ENCODE peak calls at places on chromosomes 16 and 17, in ten cellular contexts. I is psoas muscle; Z is IMR-90; D is tibial nerve; F is A549; P is spleen; O is CD4-positive, alpha-beta T cell; W is BE2C; S is Caco-2; T is heart right ventricle. H is an unnamed sample.
A peak's percentile ranks its signal among the peaks of the same experiment; 100 is the strongest.

GRCh38 chr16:85652431-85653221 is 36.1 kb downstream of the GINS2 start:
- DNase-seq in Z (peak; percentile 38), O (no peak), S (no peak), D (no peak), T (no peak), F (peak; percentile 25), P (no peak), I (peak; percentile 88), W (peak; percentile 84), H (no peak)

GRCh38 chr16:47142469-47143328 is 1.0 kb downstream of the NETO2 start:
- DNase-seq in W (peak; percentile 49), D (no peak), I (peak; percentile 64), O (peak; percentile 9), T (peak; percentile 11), Z (peak; percentile 44), S (no peak), P (peak; percentile 84), F (peak; percentile 25), H (no peak)

GRCh38 chr17:33981713-33982601 is 273.1 kb upstream of the CCL2 start:
- DNase-seq in T (no peak), I (no peak), F (no peak), S (no peak), O (no peak), D (no peak), Z (no peak), W (peak; percentile 55), P (no peak), H (no peak)

GRCh38 chr16:2752850-2753522 is 548 bp downstream of the SRRM2 start:
- DNase-seq in S (peak; percentile 85), W (peak; percentile 90), D (peak; percentile 63), P (no peak), F (peak; percentile 81), I (peak; percentile 95), Z (peak; percentile 77), T (peak; percentile 86), O (peak; percentile 51), H (peak; percentile 87)

GRCh38 chr17:77675411-77675810 is 283.1 kb upstream of the TNRC6C start:
- DNase-seq in W (no peak), P (peak; percentile 38), I (no peak), O (no peak), Z (no peak), F (no peak), D (no peak), S (no peak), T (no peak), H (no peak)

GRCh38 chr17:21275579-21276339 is 8.8 kb upstream of the MAP2K3 start:
- DNase-seq in F (peak; percentile 98), P (peak; percentile 100), I (peak; percentile 97), S (peak; percentile 92), D (peak; percentile 88), W (peak; percentile 90), O (peak; percentile 94), T (peak; percentile 94), Z (peak; percentile 64), H (peak; percentile 95)

GRCh38 chr17:71709271-71709670 is 411.5 kb upstream of the SOX9 start:
- DNase-seq in Z (peak; percentile 22), S (no peak), T (no peak), D (no peak), W (no peak), I (no peak), P (no peak), O (no peak), F (no peak), H (no peak)

GRCh38 chr17:79800325-79801155 is 3.7 kb upstream of the CBX8 start:
- DNase-seq in O (no peak), T (no peak), F (no peak), P (no peak), Z (peak; percentile 39), S (peak; percentile 65), I (no peak), D (no peak), W (peak; percentile 52), H (no peak)

GRCh38 chr17:38451030-38451839 is 23.0 kb downstream of the ARHGAP23 start:
- DNase-seq in Z (peak; percentile 79), I (no peak), F (no peak), P (no peak), S (peak; percentile 96), D (no peak), T (peak; percentile 75), O (no peak), W (no peak), H (no peak)

GRCh38 chr17:44862278-44862914 is 14.7 kb downstream of the HIGD1B start:
- DNase-seq in I (no peak), T (no peak), W (no peak), P (no peak), D (no peak), O (no peak), Z (no peak), F (no peak), S (no peak), H (no peak)

GRCh38 chr16:67117716-67118115 is 8.0 kb downstream of the PHAF1 start:
- DNase-seq in O (no peak), S (no peak), D (no peak), P (no peak), I (no peak), T (no peak), F (no peak), W (no peak), Z (no peak), H (no peak)
- H3K9me3 ChIP-seq in O (no peaks in the 10 kb centered on the region), S (no peaks in the 10 kb centered on the region), D (no peaks in the 10 kb centered on the region), P (no peaks in the 10 kb centered on the region), I (no peaks in the 10 kb centered on the region), T (no peaks in the 10 kb centered on the region), F (no peaks in the 10 kb centered on the region), W (no peaks in the 10 kb centered on the region), Z (no peaks in the 10 kb centered on the region), H (no peaks in the 10 kb centered on the region)

GRCh38 chr16:74797414-74797813 is 22.8 kb upstream of the FA2H start:
- DNase-seq in S (no peak), W (no peak), O (no peak), T (no peak), I (no peak), Z (no peak), F (no peak), D (no peak), P (no peak), H (no peak)
- H3K9me3 ChIP-seq in S (peaks cover 23% of the 10 kb centered on the region), W (no peaks in the 10 kb centered on the region), O (peaks cover 5% of the 10 kb centered on the region), T (peaks cover 10% of the 10 kb centered on the region), I (no peaks in the 10 kb centered on the region), Z (no peaks in the 10 kb centered on the region), F (peaks cover 16% of the 10 kb centered on the region), D (no peaks in the 10 kb centered on the region), P (peaks cover 5% of the 10 kb centered on the region), H (no peaks in the 10 kb centered on the region)

DNA sequence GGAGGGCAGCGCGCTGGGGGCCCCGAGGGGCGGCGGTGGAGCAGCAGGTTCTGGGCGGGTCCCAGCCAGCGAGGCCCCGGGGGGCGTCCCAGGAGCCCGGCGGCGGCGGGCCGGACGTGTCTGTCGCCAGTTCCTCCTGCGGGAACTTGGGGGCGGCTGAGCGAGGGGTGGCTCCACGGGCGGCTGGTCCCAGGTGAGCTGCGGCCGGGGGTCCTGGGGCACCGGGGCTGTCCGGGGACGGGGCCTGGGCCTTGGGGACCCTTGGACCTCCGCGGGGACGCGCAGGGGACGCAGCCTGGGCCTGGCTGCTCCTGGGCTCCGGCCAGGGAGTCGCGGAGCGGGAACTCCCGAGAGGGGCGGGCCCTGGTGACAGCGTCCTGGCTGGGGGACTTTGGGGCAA is 54.2 kb upstream of the ZNF267 start:
- DNase-seq in T (no peak), S (no peak), O (no peak), P (no peak), W (no peak), I (no peak), Z (no peak), F (no peak), D (no peak), H (no peak)
- H3K9me3 ChIP-seq in T (peaks cover 4% of the 10 kb centered on the region), S (no peaks in the 10 kb centered on the region), O (no peaks in the 10 kb centered on the region), P (peaks cover 18% of the 10 kb centered on the region), W (no peaks in the 10 kb centered on the region), I (peaks cover 2% of the 10 kb centered on the region), Z (no peaks in the 10 kb centered on the region), F (peaks cover 7% of the 10 kb centered on the region), D (no peaks in the 10 kb centered on the region), H (no peaks in the 10 kb centered on the region)

GRCh38 chr16:28212532-28212873 is 738 bp upstream of the XPO6 start:
- DNase-seq in P (no peak), I (no peak), D (no peak), W (no peak), O (no peak), F (no peak), S (no peak), Z (peak; percentile 26), T (no peak), H (no peak)

GRCh38 chr16:28211758-28212531 is at the start of gene XPO6:
- DNase-seq in W (peak; percentile 98), F (peak; percentile 69), T (peak; percentile 96), O (peak; percentile 98), Z (peak; percentile 89), S (peak; percentile 94), D (peak; percentile 90), I (peak; percentile 98), P (peak; percentile 99), H (peak; percentile 97)

GRCh38 chr16:28210979-28211505 is 723 bp downstream of the XPO6 start:
- DNase-seq in I (peak; percentile 86), S (peak; percentile 44), D (peak; percentile 39), F (peak; percentile 60), T (peak; percentile 55), Z (peak; percentile 75), W (peak; percentile 92), P (peak; percentile 94), O (peak; percentile 71), H (no peak)

GRCh38 chr16:28210264-28210663 is 1.5 kb downstream of the XPO6 start:
- DNase-seq in D (no peak), F (no peak), I (no peak), P (no peak), S (no peak), W (no peak), T (no peak), O (no peak), Z (no peak), H (no peak)

GRCh38 chr16:28213396-28213795 is 1.6 kb upstream of the XPO6 start:
- DNase-seq in I (no peak), S (no peak), P (no peak), Z (no peak), T (no peak), D (no peak), W (no peak), F (no peak), O (no peak), H (no peak)
- H3K9me3 ChIP-seq in I (no peaks in the 10 kb centered on the region), S (no peaks in the 10 kb centered on the region), P (no peaks in the 10 kb centered on the region), Z (no peaks in the 10 kb centered on the region), T (no peaks in the 10 kb centered on the region), D (no peaks in the 10 kb centered on the region), W (no peaks in the 10 kb centered on the region), F (no peaks in the 10 kb centered on the region), O (no peaks in the 10 kb centered on the region), H (no peaks in the 10 kb centered on the region)

GRCh38 chr17:56710986-56711385 is 117.5 kb downstream of the NOG start:
- DNase-seq in W (no peak), P (no peak), S (no peak), F (no peak), T (no peak), O (no peak), I (no peak), D (no peak), Z (no peak), H (no peak)
- H3K9me3 ChIP-seq in W (no peaks in the 10 kb centered on the region), P (no peaks in the 10 kb centered on the region), S (no peaks in the 10 kb centered on the region), F (no peaks in the 10 kb centered on the region), T (no peaks in the 10 kb centered on the region), O (no peaks in the 10 kb centered on the region), I (no peaks in the 10 kb centered on the region), D (no peaks in the 10 kb centered on the region), Z (no peaks in the 10 kb centered on the region), H (no peaks in the 10 kb centered on the region)

H was measured in ascending aorta.